ENCODE peak calls at places on chromosomes 16 and 17, in four cellular contexts. G is astrocyte of the cerebellum, K is glutamatergic neuron, Y is A549. H is an unnamed sample.
A peak's percentile ranks its signal among the peaks of the same experiment; 100 is the strongest.

GRCh38 chr17:68294617-68295016 is 3.3 kb downstream of the ARSG start:
- DNase-seq in G (no peak), K (no peak), Y (no peak), H (no peak)

GRCh38 chr16:56938664-56939513 is 6.9 kb downstream of the HERPUD1 start:
- DNase-seq in G (no peak), K (no peak), Y (no peak), H (no peak)

GRCh38 chr16:30121741-30122620 is 1.0 kb downstream of the MAPK3 start:
- DNase-seq in G (no peak), K (no peak), Y (no peak), H (no peak)

GRCh38 chr16:82182237-82183003 is 12.4 kb upstream of the MPHOSPH6 start:
- DNase-seq in G (no peak), K (no peak), Y (no peak), H (no peak)

GRCh38 chr16:20740901-20741491 is 622 bp downstream of the THUMPD1 start:
- DNase-seq in G (peak; percentile 39), K (peak; percentile 88), Y (peak; percentile 83), H (peak; percentile 89)

GRCh38 chr17:7219812-7220592 is at the start of the genes ACADVL and DLG4:
- DNase-seq in G (peak; percentile 75), K (peak; percentile 90), Y (peak; percentile 82), H (peak; percentile 81)

GRCh38 chr17:31583795-31584340 is 192.4 kb downstream of the RAB11FIP4 start:
- DNase-seq in G (no peak), K (no peak), Y (no peak), H (no peak)

GRCh38 chr17:76368545-76368944 is 14.8 kb upstream of the PRPSAP1 start:
- DNase-seq in G (no peak), K (no peak), Y (no peak), H (no peak)

GRCh38 chr17:57408064-57408811 is 151.9 kb downstream of the MSI2 start:
- DNase-seq in G (peak; percentile 29), K (no peak), Y (no peak), H (peak; percentile 43)

GRCh38 chr17:10034719-10035475 is 129.8 kb upstream of the RCVRN start:
- DNase-seq in G (no peak), K (no peak), Y (no peak), H (no peak)

GRCh38 chr16:56525154-56525720 is 5.4 kb upstream of the BBS2 start:
- DNase-seq in G (no peak), K (no peak), Y (no peak), H (no peak)

GRCh38 chr16:84446086-84446485 is 58.4 kb downstream of the MEAK7 start:
- DNase-seq in G (no peak), K (no peak), Y (no peak), H (no peak)

GRCh38 chr17:78133971-78134898 is 3.7 kb downstream of the TMC8 start:
- DNase-seq in G (no peak), K (peak; percentile 65), Y (peak; percentile 80), H (peak; percentile 53)

GRCh38 chr17:50275279-50275678 is 1.0 kb downstream of the TMEM92 start:
- DNase-seq in G (no peak), K (no peak), Y (no peak), H (no peak)

GRCh38 chr17:79951361-79952264 is 84.1 kb downstream of the TBC1D16 start:
- DNase-seq in G (peak; percentile 92), K (peak; percentile 58), Y (no peak), H (peak; percentile 77)

GRCh38 chr17:27989046-27989445 is 53.4 kb upstream of the NLK start:
- DNase-seq in G (no peak), K (no peak), Y (no peak), H (no peak)

GRCh38 chr16:15949210-15950166 is at the start of gene ABCC1:
- DNase-seq in G (no peak), K (peak; percentile 59), Y (peak; percentile 65), H (peak; percentile 67)
- TF ChIP-seq CTCF in G (no peak), K (no peak), Y (peak; percentile 23), H (no peak)

DNA sequence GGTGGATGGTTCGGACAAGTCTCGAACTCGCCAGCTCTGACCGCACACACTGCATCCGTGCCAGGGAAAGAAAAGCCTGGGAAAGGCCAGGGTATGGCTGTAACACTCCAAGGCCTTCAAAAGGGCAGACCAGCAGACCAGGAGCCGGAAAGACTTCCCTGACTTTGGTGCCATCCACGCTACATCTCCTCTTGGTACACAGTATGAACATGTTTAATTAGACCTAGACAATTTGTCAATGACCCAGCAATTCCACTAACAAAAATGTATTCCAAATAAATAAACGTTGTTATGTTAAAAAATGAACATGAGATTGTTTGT is 637 bp upstream of the HDAC5 start:
- DNase-seq in G (no peak), K (no peak), Y (no peak), H (no peak)
- TF ChIP-seq CTCF in G (no peak), K (peak; percentile 22), Y (no peak), H (no peak)

DNA sequence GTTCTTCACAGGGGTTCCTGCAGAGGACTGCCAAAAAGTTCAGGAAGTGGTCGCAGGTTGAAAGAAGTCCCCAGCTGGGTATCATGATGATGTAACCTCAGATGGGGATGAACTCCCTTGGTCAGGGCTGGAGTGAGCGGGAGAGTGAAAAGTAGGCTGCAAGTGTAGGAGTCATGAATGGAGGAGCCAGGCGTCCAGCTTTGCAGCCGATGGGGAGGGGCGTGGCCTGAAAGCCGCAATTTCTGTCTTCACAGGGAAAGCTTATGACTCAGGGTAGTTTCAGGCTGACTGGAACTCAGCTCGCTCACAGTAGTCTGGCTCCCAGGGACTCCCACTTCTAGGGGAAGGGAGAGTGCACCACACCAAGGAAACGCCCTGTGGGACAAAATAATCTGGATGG is 70.0 kb upstream of the HS3ST3A1 start:
- DNase-seq in G (peak; percentile 83), K (no peak), Y (no peak), H (no peak)
- TF ChIP-seq CTCF in G (no peak), K (no peak), Y (no peak), H (no peak)

GRCh38 chr17:72789711-72790110 is 302.8 kb downstream of the SLC39A11 start:
- DNase-seq in G (no peak), K (no peak), Y (no peak), H (no peak)
- TF ChIP-seq CTCF in G (no peak), K (no peak), Y (no peak), H (no peak)

GRCh38 chr16:68227183-68227793 is 8.6 kb downstream of the ESRP2 start:
- DNase-seq in G (no peak), K (no peak), Y (no peak), H (no peak)

GRCh38 chr16:68227850-68228553 is 7.9 kb downstream of the ESRP2 start:
- DNase-seq in G (no peak), K (no peak), Y (no peak), H (no peak)

GRCh38 chr16:68230176-68230571 is 5.8 kb downstream of the ESRP2 start:
- DNase-seq in G (no peak), K (no peak), Y (no peak), H (no peak)

GRCh38 chr16:68229431-68230175 is 6.3 kb downstream of the ESRP2 start:
- DNase-seq in G (peak; percentile 46), K (no peak), Y (peak; percentile 55), H (peak; percentile 59)

GRCh38 chr16:68228652-68229051 is 7.3 kb downstream of the ESRP2 start:
- DNase-seq in G (no peak), K (no peak), Y (no peak), H (no peak)
- TF ChIP-seq CTCF in G (no peak), K (no peak), Y (no peak), H (no peak)

GRCh38 chr17:17539591-17539990 is 43.4 kb upstream of the RASD1 start:
- DNase-seq in G (no peak), K (no peak), Y (no peak), H (no peak)
- TF ChIP-seq CTCF in G (no peak), K (no peak), Y (no peak), H (no peak)

GRCh38 chr16:48444574-48444973 is 59.4 kb upstream of the SIAH1 start:
- DNase-seq in G (peak; percentile 70), K (no peak), Y (peak; percentile 77), H (no peak)

GRCh38 chr16:48441863-48442279 is 56.7 kb upstream of the SIAH1 start:
- DNase-seq in G (no peak), K (no peak), Y (peak; percentile 84), H (no peak)

GRCh38 chr16:48442379-48442778 is 57.2 kb upstream of the SIAH1 start:
- DNase-seq in G (no peak), K (no peak), Y (no peak), H (no peak)

GRCh38 chr16:48438414-48438813 is 53.2 kb upstream of the SIAH1 start:
- DNase-seq in G (no peak), K (no peak), Y (no peak), H (no peak)

DNA sequence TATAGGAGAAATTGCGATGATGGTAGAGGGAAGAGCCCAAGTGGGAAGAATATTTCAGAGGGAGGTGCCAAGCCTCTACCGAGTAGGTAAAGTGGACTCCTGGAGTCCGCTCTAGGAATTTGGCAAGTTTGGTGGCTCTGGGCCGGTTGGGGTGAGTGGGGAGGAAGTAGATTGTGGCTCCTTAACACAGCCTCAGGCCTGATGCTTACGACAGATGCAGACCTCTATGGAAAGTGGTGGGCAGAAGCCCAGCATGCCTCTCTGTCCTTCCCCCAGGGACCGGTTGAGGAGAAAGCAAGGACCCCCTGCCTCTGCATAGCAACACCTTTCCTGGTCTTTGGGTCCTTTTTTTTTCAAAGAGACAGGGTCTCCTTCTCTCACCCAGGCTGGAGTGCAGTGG is 55.9 kb upstream of the SIAH1 start:
- DNase-seq in G (no peak), K (no peak), Y (no peak), H (no peak)
- TF ChIP-seq CTCF in G (no peak), K (no peak), Y (no peak), H (no peak)

GRCh38 chr17:71085238-71086033 is 916.1 kb downstream of the KCNJ2 start:
- DNase-seq in G (no peak), K (peak; percentile 74), Y (peak; percentile 47), H (peak; percentile 65)

GRCh38 chr17:71080937-71081336 is 911.6 kb downstream of the KCNJ2 start:
- DNase-seq in G (no peak), K (no peak), Y (no peak), H (no peak)

GRCh38 chr17:71084838-71085237 is 915.5 kb downstream of the KCNJ2 start:
- DNase-seq in G (no peak), K (no peak), Y (no peak), H (no peak)

GRCh38 chr17:71081666-71082065 is 912.3 kb downstream of the KCNJ2 start:
- DNase-seq in G (no peak), K (no peak), Y (no peak), H (no peak)

GRCh38 chr17:71084219-71084618 is 914.9 kb downstream of the KCNJ2 start:
- DNase-seq in G (no peak), K (peak; percentile 66), Y (peak; percentile 63), H (peak; percentile 57)
- TF ChIP-seq CTCF in G (peak; percentile 29), K (peak; percentile 83), Y (peak; percentile 38), H (peak; percentile 59)

H was measured in nephron progenitor cell.